ENCODE peak calls at places on chromosomes 5 and 9, in six cellular contexts. X is NAMALWA; J is activated CD8-positive, alpha-beta T cell treated with anti-CD3 and anti-CD28 coated beads for 36 hours; Z is IMR-90; S is fibroblast of mammary gland; Q is frontal cortex. R is an unnamed sample.

GRCh38 chr5:19988447-19988846 is 447 bp upstream of the CDH18 start:
- DNase-seq in X (no peak), S (no peak), Q (no peak), Z (no peak), J (no peak), R (no peak)

GRCh38 chr5:72378636-72379289 is 58.6 kb downstream of the PTCD2 start:
- DNase-seq in Q (peak), J (no peak), Z (peak), S (peak), X (peak), R (no peak)

GRCh38 chr9:87670572-87671264 is 55.2 kb upstream of the CTSL start:
- DNase-seq in Z (no peak), X (no peak), S (no peak), Q (no peak), J (no peak), R (no peak)

GRCh38 chr9:136858452-136858843 is 6.3 kb downstream of the MAMDC4 start:
- DNase-seq in S (no peak), Z (no peak), J (no peak), X (no peak), Q (no peak), R (no peak)

GRCh38 chr9:76441551-76442322 is 17.2 kb upstream of the GCNT1 start:
- DNase-seq in X (no peak), S (peak), Q (no peak), J (peak), Z (peak), R (peak)

GRCh38 chr5:139640432-139641115 is 7.6 kb upstream of the CXXC5 start:
- DNase-seq in S (no peak), J (no peak), Q (no peak), Z (no peak), X (no peak), R (no peak)

GRCh38 chr9:114928092-114928491 is 2.3 kb downstream of the TNFSF8 start:
- DNase-seq in X (peak), S (no peak), J (no peak), Q (no peak), Z (no peak), R (no peak)

GRCh38 chr9:137070906-137071275 is 534 bp upstream of the SAPCD2 start:
- DNase-seq in X (peak), S (no peak), J (no peak), Z (no peak), Q (peak), R (no peak)

GRCh38 chr5:160701403-160701802 is 150.6 kb downstream of the ATP10B start:
- DNase-seq in J (no peak), X (no peak), Q (no peak), S (no peak), Z (no peak), R (no peak)

GRCh38 chr9:128555180-128555721 is 2.9 kb downstream of the SPTAN1 start:
- DNase-seq in Z (peak), S (peak), X (no peak), J (no peak), Q (no peak), R (no peak)

GRCh38 chr5:178296066-178296465 is 63.5 kb upstream of the PHYKPL start:
- DNase-seq in J (no peak), S (no peak), Z (no peak), Q (no peak), X (no peak), R (no peak)

GRCh38 chr5:137412136-137412535 is 87.0 kb downstream of the SPOCK1 start:
- DNase-seq in S (no peak), J (no peak), Q (no peak), X (no peak), Z (no peak), R (no peak)

GRCh38 chr9:116381350-116381749 is 227.8 kb downstream of the PAPPA start:
- DNase-seq in Z (no peak), J (no peak), X (no peak), Q (no peak), S (no peak), R (no peak)

GRCh38 chr5:173645897-173646574 is 29.6 kb upstream of the BOD1 start:
- DNase-seq in J (no peak), Q (no peak), S (no peak), Z (no peak), X (no peak), R (no peak)

GRCh38 chr9:124675261-124676158 is 95.6 kb downstream of the NR6A1 start:
- DNase-seq in Z (no peak), Q (no peak), J (no peak), X (peak), S (no peak), R (no peak)

GRCh38 chr9:112162644-112163413 is 12.3 kb downstream of the SUSD1 start:
- DNase-seq in X (peak), J (no peak), S (no peak), Z (no peak), Q (no peak), R (no peak)

GRCh38 chr5:5421149-5421960 is 1.1 kb upstream of the ICE1 start:
- DNase-seq in Q (no peak), X (peak), J (peak), S (no peak), Z (peak), R (peak)

GRCh38 chr5:14342306-14342705 is 199.2 kb downstream of the TRIO start:
- DNase-seq in Q (no peak), S (peak), Z (peak), J (no peak), X (peak), R (peak)

GRCh38 chr9:111839387-111839786 is 44.6 kb upstream of the SHOC1 start:
- DNase-seq in S (peak), Z (peak), X (no peak), Q (no peak), J (no peak), R (peak)

GRCh38 chr5:92653730-92654461 is 927.1 kb downstream of the NR2F1-AS1 start:
- DNase-seq in S (peak), J (no peak), X (no peak), Z (no peak), Q (no peak), R (no peak)

GRCh38 chr5:124742983-124743533 is 3.4 kb downstream of the ZNF608 start:
- DNase-seq in Q (no peak), J (no peak), Z (peak), X (peak), S (peak), R (peak)

GRCh38 chr5:16384804-16385203 is 80.8 kb downstream of the ZNF622 start:
- DNase-seq in X (no peak), S (no peak), Z (no peak), Q (no peak), J (no peak), R (no peak)

GRCh38 chr9:137397675-137398423 is 25.1 kb downstream of the EXD3 start:
- DNase-seq in Q (no peak), Z (no peak), J (peak), X (no peak), S (no peak), R (peak)

GRCh38 chr5:157874861-157875260 is 15.9 kb upstream of the CLINT1 start:
- DNase-seq in J (no peak), Q (no peak), Z (no peak), X (no peak), S (no peak), R (no peak)

GRCh38 chr5:66894480-66895240 is 298.5 kb downstream of the MAST4 start:
- DNase-seq in Z (peak), X (no peak), J (no peak), S (peak), Q (no peak), R (no peak)

GRCh38 chr9:94082956-94083355 is 1.3 kb upstream of the PTPDC1 start:
- DNase-seq in Q (no peak), J (no peak), X (no peak), Z (peak), S (peak), R (no peak)

GRCh38 chr5:143401253-143401845 is 2.1 kb downstream of the NR3C1 start:
- DNase-seq in J (no peak), S (peak), Z (peak), Q (no peak), X (no peak), R (no peak)

GRCh38 chr9:134624119-134624826 is 17.3 kb upstream of the COL5A1 start:
- DNase-seq in Q (no peak), X (no peak), J (no peak), Z (no peak), S (peak), R (no peak)

GRCh38 chr9:23820731-23821399 is 5.2 kb downstream of the ELAVL2 start:
- DNase-seq in X (no peak), Z (no peak), Q (no peak), J (no peak), S (no peak), R (no peak)

GRCh38 chr9:132571806-132572600 is 10.4 kb upstream of the BARHL1 start:
- DNase-seq in Q (no peak), J (no peak), Z (no peak), S (no peak), X (no peak), R (no peak)

GRCh38 chr5:17964067-17964466 is 329.8 kb downstream of the TAF11L14 start:
- DNase-seq in Q (no peak), S (no peak), Z (no peak), X (no peak), J (no peak), R (no peak)

GRCh38 chr5:148687427-148687826 is 33.1 kb upstream of the HTR4 start:
- DNase-seq in J (peak), Q (no peak), S (peak), X (peak), Z (peak), R (peak)

GRCh38 chr9:110189559-110190311 is 18.2 kb downstream of the C9orf152 start:
- DNase-seq in Q (no peak), J (no peak), X (no peak), Z (no peak), S (no peak), R (no peak)

GRCh38 chr9:131432050-131432449 is 38.2 kb downstream of the PRRC2B start:
- DNase-seq in S (no peak), X (no peak), J (no peak), Q (no peak), Z (no peak), R (no peak)

R was measured in GM12865.